ENCODE peak calls at places on chromosomes 1 and 21, in six cellular contexts. F is stomach, S is fibroblast of lung, E is choroid plexus epithelial cell, N is WERI-Rb-1, W is cardiac muscle cell. B is an unnamed sample.

GRCh38 chr1:235329139-235329808 is 904 bp downstream of the GGPS1 start:
- DNase-seq in F (peak; percentile 48), S (peak; percentile 49), E (peak; percentile 71), N (peak; percentile 67), W (no peak), B (peak; percentile 35)

GRCh38 chr1:220370041-220370700 is 97.9 kb upstream of the RAB3GAP2 start:
- DNase-seq in F (no peak), S (peak; percentile 95), E (peak; percentile 65), N (peak; percentile 90), W (peak; percentile 37), B (peak; percentile 22)

GRCh38 chr1:81699234-81699633 is 101.5 kb upstream of the ADGRL2 start:
- DNase-seq in F (no peak), S (peak; percentile 95), E (peak; percentile 83), N (no peak), W (peak; percentile 54), B (no peak)

GRCh38 chr1:217431395-217431794 is 199.5 kb downstream of the GPATCH2 start:
- DNase-seq in F (no peak), S (no peak), E (peak; percentile 23), N (no peak), W (peak; percentile 20), B (no peak)

GRCh38 chr1:232367293-232367692 is 262.6 kb downstream of the SIPA1L2 start:
- DNase-seq in F (no peak), S (peak; percentile 20), E (peak; percentile 9), N (no peak), W (no peak), B (no peak)

GRCh38 chr1:96520542-96520941 is 201.0 kb upstream of the PTBP2 start:
- DNase-seq in F (no peak), S (peak; percentile 70), E (peak; percentile 20), N (no peak), W (peak; percentile 67), B (peak; percentile 11)

GRCh38 chr1:29736582-29737188 is 500.4 kb downstream of the PTPRU start:
- DNase-seq in F (no peak), S (peak; percentile 53), E (peak; percentile 69), N (no peak), W (peak; percentile 73), B (peak; percentile 81)

GRCh38 chr1:166839600-166840308 is 479 bp downstream of the POGK start:
- DNase-seq in F (peak; percentile 57), S (peak; percentile 19), E (peak; percentile 25), N (peak; percentile 47), W (peak; percentile 28), B (peak; percentile 64)

GRCh38 chr1:212650228-212650627 is 41.7 kb downstream of the ATF3 start:
- DNase-seq in F (no peak), S (no peak), E (no peak), N (no peak), W (no peak), B (no peak)

GRCh38 chr21:38165466-38166213 is 91.2 kb upstream of the KCNJ15 start:
- DNase-seq in F (no peak), S (peak; percentile 82), E (peak; percentile 33), N (no peak), W (peak; percentile 11), B (no peak)

DNA sequence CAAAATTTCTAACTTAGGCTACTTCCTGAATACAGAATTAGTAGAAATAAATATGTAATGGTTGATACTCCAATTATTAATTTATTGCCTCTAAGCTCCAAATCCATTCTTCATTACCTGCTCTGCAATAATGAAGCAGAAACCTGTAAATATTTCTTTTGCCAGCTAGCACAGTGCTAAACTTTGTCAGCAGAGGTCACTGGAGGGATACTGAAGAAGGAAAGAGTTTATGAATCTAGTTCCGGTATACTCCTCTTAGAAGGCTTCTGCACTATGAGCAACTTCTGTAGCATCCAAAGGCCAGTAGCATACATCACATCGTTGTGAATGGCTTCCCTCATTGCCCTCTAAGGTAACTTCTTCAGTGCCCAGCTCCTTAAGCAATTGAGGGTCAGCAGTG is 81.0 kb upstream of the LHX8 start:
- DNase-seq in F (no peak), S (no peak), E (no peak), N (no peak), W (no peak), B (no peak)
- TF ChIP-seq CTCF in F (no peak), S (no peak), E (no peak), N (peak; percentile 13), W (no peak), B (no peak)

GRCh38 chr1:219304227-219305226 is 130.8 kb downstream of the LYPLAL1 start:
- DNase-seq in F (no peak), S (peak; percentile 95), E (no peak), N (no peak), W (peak; percentile 50), B (no peak)
- TF ChIP-seq CTCF in F (no peak), S (no peak), E (peak; percentile 8), N (no peak), W (no peak), B (no peak)

GRCh38 chr1:163535807-163536206 is 214.1 kb downstream of the NUF2 start:
- DNase-seq in F (no peak), S (peak; percentile 19), E (peak; percentile 61), N (no peak), W (peak; percentile 52), B (no peak)
- TF ChIP-seq CTCF in F (no peak), S (peak; percentile 41), E (peak; percentile 40), N (peak; percentile 51), W (peak; percentile 35), B (peak; percentile 36)

DNA sequence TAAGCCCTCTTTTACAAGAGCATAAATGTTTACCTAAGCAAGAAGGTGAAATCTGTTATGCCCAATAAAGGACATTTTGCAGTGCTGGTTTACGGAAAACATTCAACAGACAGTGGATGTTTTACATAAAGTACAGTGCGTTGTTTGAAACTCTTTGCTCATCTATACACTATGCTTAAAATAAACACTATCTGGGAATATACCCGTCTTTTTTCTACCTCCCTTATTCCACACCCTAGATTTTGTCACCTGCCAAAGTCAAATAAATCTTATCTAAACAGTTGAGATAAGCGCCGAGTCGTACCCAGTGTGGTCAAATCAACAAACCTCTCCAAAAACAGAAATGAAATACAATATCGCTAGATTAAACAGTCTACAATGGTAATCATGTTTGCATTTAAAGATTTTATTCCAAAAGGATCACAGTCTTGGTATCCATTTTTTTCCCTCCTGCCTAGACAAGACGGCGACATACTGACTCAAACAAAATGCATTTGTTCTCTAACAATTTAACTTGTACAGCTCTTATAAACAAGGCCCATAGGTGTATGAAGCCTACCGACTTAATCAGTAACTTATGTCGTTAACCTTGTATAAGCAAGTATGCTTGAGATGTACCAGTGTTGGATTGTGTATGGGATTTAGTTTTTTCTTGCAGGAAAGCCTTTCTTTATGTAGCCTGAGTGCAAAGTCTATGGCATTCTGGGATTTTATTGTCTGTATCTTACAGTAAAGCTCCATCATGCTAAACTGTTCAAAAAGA is 189.1 kb downstream of the FMN2 start:
- DNase-seq in F (no peak), S (no peak), E (no peak), N (no peak), W (no peak), B (no peak)
- TF ChIP-seq CTCF in F (no peak), S (no peak), E (no peak), N (no peak), W (no peak), B (no peak)

DNA sequence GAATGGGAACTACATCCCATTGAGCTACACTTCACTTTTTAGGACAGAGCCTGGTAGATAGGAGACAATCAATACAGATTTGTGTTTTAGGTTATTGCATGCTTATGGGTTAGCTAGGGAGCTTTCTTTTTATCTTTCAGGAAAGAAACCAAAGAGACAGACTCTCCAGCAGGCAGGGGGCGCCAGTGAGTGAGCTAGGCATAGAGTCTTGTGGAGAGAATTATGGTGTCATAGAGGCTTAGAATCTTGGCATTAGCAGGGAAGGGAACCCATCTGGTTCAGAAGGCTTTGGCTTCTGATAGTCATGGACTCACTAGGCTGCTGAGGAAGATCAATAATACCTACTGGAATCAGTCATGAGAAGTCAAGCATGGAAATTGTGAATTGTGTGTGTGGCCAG is at the start of gene SMCP:
- DNase-seq in F (no peak), S (no peak), E (no peak), N (peak; percentile 93), W (no peak), B (peak; percentile 10)
- TF ChIP-seq CTCF in F (no peak), S (no peak), E (no peak), N (peak; percentile 79), W (no peak), B (no peak)

GRCh38 chr1:203306970-203307541 is 1.7 kb downstream of the BTG2 start:
- DNase-seq in F (peak; percentile 48), S (peak; percentile 45), E (no peak), N (no peak), W (no peak), B (peak; percentile 25)
- TF ChIP-seq CTCF in F (no peak), S (no peak), E (no peak), N (peak; percentile 14), W (no peak), B (no peak)

GRCh38 chr1:112358798-112359408 is 37.1 kb upstream of the CTTNBP2NL start:
- DNase-seq in F (peak; percentile 64), S (peak; percentile 35), E (peak; percentile 80), N (peak; percentile 73), W (peak; percentile 87), B (peak; percentile 49)

GRCh38 chr1:112358061-112358770 is 37.8 kb upstream of the CTTNBP2NL start:
- DNase-seq in F (no peak), S (peak; percentile 16), E (peak; percentile 51), N (no peak), W (peak; percentile 65), B (no peak)

GRCh38 chr1:112363636-112364035 is 32.4 kb upstream of the CTTNBP2NL start:
- DNase-seq in F (no peak), S (no peak), E (no peak), N (no peak), W (peak; percentile 49), B (no peak)

GRCh38 chr1:112357467-112357866 is 38.5 kb upstream of the CTTNBP2NL start:
- DNase-seq in F (no peak), S (no peak), E (no peak), N (no peak), W (no peak), B (no peak)

GRCh38 chr1:112359961-112360767 is 35.9 kb upstream of the CTTNBP2NL start:
- DNase-seq in F (peak; percentile 41), S (peak; percentile 75), E (peak; percentile 95), N (no peak), W (peak; percentile 97), B (no peak)
- TF ChIP-seq CTCF in F (no peak), S (no peak), E (no peak), N (no peak), W (no peak), B (no peak)

DNA sequence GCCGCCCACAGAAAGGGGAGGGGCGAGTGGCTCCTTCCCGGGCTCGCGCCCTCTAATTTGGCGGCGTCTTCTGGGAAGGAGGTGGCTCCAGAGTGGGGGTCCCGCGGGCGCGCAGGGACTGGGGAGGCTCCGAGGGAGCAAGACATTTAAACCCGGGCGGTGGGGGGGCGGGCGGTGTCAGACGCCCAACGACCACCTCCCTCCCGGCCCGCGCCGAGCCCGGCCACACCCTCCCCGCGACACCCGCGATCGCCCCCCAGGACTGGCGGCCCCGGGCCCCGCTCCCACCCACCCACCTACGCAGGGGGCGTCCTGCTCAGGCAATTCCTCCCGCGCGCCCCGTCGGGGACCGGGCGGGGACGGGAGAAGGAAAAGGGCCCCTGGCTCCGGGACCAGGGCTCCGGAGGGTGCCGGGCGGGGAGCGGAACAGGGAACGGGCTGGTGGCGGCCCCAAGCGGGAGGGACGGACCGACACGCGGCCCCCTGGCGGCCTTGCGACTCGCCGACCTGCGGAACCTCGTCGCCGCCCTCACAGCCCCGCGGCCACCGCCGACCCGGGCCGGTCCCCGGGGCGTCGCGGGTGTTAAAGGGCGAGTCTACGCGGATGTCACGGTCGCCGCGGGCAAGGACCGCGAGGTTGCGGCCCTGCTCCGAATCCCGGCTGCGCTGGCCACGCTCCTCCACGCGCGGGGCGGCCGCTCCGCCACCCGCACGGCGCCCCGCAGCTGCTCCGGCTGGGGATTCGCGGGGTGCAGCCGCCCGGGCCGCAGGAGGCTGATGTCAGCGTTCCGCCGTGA is 94.0 kb upstream of the FMN2 start:
- DNase-seq in F (no peak), S (peak; percentile 11), E (no peak), N (peak; percentile 86), W (no peak), B (peak; percentile 74)
- TF ChIP-seq CTCF in F (no peak), S (peak; percentile 15), E (no peak), N (peak; percentile 37), W (peak; percentile 6), B (peak; percentile 38)

B was measured in nephron progenitor cell.